ENCODE peak calls at places on chromosome 17, in four cellular contexts. U is K562, Y is H1, J is HepG2. G is an unnamed sample.

GRCh38 chr17:56808503-56808902 is 25.2 kb downstream of the C17orf67 start:
- DNase-seq in J (no peak), Y (no peak), U (no peak), G (no peak)

GRCh38 chr17:21295036-21295952 is 10.8 kb downstream of the MAP2K3 start:
- DNase-seq in U (peak; percentile 7), Y (no peak), J (no peak), G (no peak)

GRCh38 chr17:78526231-78527025 is 50.8 kb downstream of the DNAH17 start:
- DNase-seq in U (no peak), Y (no peak), J (no peak), G (no peak)

GRCh38 chr17:81018044-81018802 is 16.7 kb upstream of the BAIAP2 start:
- DNase-seq in J (no peak), Y (no peak), U (peak; percentile 92), G (no peak)

GRCh38 chr17:57935833-57936807 is 19.1 kb downstream of the CUEDC1 start:
- DNase-seq in J (peak; percentile 80), Y (no peak), U (no peak), G (no peak)

GRCh38 chr17:4480929-4481898 is 17.5 kb upstream of the SPNS2 start:
- DNase-seq in U (no peak), J (no peak), Y (no peak), G (no peak)

GRCh38 chr17:17416007-17416399 is 60.8 kb upstream of the MED9 start:
- DNase-seq in J (peak; percentile 91), U (peak; percentile 77), Y (no peak), G (peak; percentile 81)

GRCh38 chr17:36500745-36501225 is 14.3 kb downstream of the ZNHIT3 start:
- DNase-seq in J (no peak), Y (no peak), U (no peak), G (no peak)

GRCh38 chr17:80991645-80992076 is at the start of gene CHMP6:
- DNase-seq in Y (peak; percentile 85), U (peak; percentile 86), J (peak; percentile 60), G (peak; percentile 76)

GRCh38 chr17:81409190-81409935 is 14.1 kb downstream of the BAHCC1 start:
- DNase-seq in Y (no peak), U (peak; percentile 76), J (no peak), G (no peak)

GRCh38 chr17:71349908-71350600 is 770.8 kb upstream of the SOX9 start:
- DNase-seq in U (no peak), Y (no peak), J (no peak), G (no peak)

GRCh38 chr17:15185625-15185991 is 79.5 kb downstream of the PMP22 start:
- DNase-seq in Y (no peak), J (no peak), U (peak; percentile 17), G (no peak)

GRCh38 chr17:82970067-82970466 is 109.3 kb upstream of the METRNL start:
- DNase-seq in Y (no peak), J (no peak), U (no peak), G (no peak)

GRCh38 chr17:80124351-80124981 is 22.5 kb downstream of the EIF4A3 start:
- DNase-seq in U (peak; percentile 35), Y (peak; percentile 71), J (peak; percentile 75), G (peak; percentile 29)

GRCh38 chr17:27985306-27985705 is 57.2 kb upstream of the NLK start:
- DNase-seq in Y (no peak), J (no peak), U (peak; percentile 55), G (no peak)

GRCh38 chr17:51088287-51088686 is 32.4 kb downstream of the SPAG9 start:
- DNase-seq in J (no peak), U (no peak), Y (peak; percentile 11), G (no peak)

GRCh38 chr17:20935740-20936139 is 107.1 kb downstream of the USP22 start:
- DNase-seq in U (no peak), J (no peak), Y (no peak), G (no peak)

GRCh38 chr17:77208217-77208808 is 67.5 kb downstream of the SEC14L1 start:
- DNase-seq in U (no peak), J (peak; percentile 87), Y (no peak), G (no peak)
- TF ChIP-seq FOSL1 in U (no peak), J (no peak), Y (no peak), G (no peak)

GRCh38 chr17:869567-870530 is 87.7 kb downstream of the MRM3 start:
- DNase-seq in J (no peak), Y (no peak), U (no peak), G (peak; percentile 72)
- TF ChIP-seq POLR2AphosphoS5 in J (no peak), Y (no peak), U (no peak), G (no peak)

GRCh38 chr17:62822080-62822904 is 14.2 kb upstream of the MARCHF10 start:
- DNase-seq in U (no peak), Y (no peak), J (peak; percentile 16), G (no peak)
- TF ChIP-seq YY1 in U (no peak), Y (no peak), J (no peak), G (no peak)

DNA sequence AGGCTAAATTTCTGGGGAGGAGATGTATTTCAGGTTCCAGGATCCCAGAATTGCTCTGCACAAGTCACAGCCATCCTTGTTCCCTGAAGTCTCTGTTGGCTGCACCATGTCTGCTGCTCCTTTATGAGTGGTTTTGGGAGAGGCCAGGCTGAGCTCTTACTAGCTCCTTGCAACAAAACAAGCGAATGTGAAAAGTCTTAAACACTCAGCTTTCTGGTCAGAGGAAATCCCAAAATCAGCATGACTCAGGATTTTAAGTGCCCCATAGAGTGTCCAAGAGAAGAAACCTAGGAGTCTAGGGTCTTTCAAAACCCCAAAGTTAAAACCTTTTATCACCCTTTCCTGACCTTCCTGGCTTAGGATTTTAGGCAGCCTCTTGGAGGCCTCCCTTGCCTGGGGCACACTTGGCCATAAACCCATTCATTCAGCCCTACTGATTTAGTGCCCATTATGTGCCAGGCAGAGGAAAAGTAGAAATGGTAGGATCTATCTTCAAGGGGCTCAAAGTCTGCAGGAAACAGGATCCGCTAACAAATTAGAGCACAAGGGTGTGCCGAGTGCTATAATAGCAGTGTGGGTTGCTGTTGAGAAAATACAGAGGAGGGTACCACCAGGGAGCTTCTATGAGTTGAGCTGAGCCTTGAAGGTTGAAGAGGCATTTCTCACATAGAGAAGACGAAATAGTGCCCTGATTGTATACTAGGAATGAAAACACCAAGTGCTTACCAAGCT is 36.9 kb downstream of the SOST start:
- DNase-seq in U (peak; percentile 29), Y (no peak), J (no peak), G (no peak)
- TF ChIP-seq FOSL1 in U (no peak), Y (no peak), J (no peak), G (no peak)

DNA sequence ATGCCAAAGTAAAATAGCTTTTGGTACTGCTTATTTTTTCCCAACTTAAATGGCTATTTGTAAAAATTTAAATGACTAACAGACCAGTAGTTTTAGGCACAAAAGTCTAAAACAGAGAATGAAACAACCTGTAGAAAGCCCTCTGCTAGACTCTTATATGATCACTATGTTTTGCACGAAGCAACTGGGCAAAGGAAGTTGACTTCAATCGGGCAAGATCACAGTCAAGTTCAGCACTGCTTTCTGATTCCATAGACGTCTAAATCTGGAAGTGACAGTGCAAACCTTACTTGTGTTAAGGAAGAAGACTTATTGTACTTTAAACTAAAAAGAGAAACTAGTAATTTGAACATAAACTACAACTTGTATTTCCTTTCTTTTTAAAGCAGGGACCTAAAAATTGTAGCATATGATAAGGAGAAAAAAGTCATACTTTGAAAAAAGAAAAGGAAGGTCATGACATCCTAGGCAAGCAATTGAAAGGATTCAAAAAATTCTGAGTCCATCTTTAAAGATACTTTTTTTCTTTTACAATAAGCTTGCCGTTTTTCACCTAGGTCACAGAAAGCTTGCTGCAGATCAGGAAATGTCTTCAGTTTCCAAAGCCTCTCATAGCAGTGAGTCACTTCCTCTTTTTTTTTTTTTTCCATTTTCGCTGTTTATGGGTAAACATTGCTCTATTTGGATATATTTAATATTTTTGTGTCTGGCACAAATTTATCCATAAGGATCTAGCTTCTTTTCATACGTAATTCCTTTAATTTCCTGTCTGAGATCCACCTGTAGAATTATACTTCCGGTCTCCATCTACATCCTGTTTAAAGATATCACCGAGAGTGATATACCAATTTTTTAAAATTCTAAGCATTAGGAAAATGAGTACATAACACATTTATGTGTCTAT is 134.8 kb downstream of the SKAP1 start:
- DNase-seq in Y (no peak), J (no peak), U (peak; percentile 41), G (no peak)
- TF ChIP-seq POLR2AphosphoS5 in Y (no peak), J (no peak), U (no peak), G (no peak)

GRCh38 chr17:42845918-42846593 is 1.7 kb downstream of the AOC2 start:
- DNase-seq in U (no peak), J (no peak), Y (no peak), G (no peak)
- TF ChIP-seq YY1 in U (no peak), J (no peak), Y (no peak), G (no peak)

GRCh38 chr17:61175298-61176142 is 224.1 kb upstream of the TBX2 start:
- DNase-seq in U (peak; percentile 77), J (no peak), Y (no peak), G (no peak)
- TF ChIP-seq FOSL1 in U (peak; percentile 89), J (no peak), Y (no peak), G (no peak)

G was measured in HCT116.